ENCODE peak calls at places on chromosomes 5 and 9, in five cellular contexts. One of them, this sample, is unnamed.

GRCh38 chr9:109109962-109110325 is 9.8 kb downstream of the TMEM245 start:
- DNase-seq in SK-N-SH: no peak
- DNase-seq in HepG2: peak; percentile 60
- DNase-seq in H1: no peak
- DNase-seq in K562: no peak
- DNase-seq in this sample: no peak

GRCh38 chr5:94901071-94901979 is 282.9 kb downstream of the SLF1 start:
- DNase-seq in SK-N-SH: no peak
- DNase-seq in HepG2: no peak
- DNase-seq in H1: no peak
- DNase-seq in K562: no peak
- DNase-seq in this sample: peak; percentile 23

GRCh38 chr5:58114324-58114723 is 345.6 kb downstream of the PLK2 start:
- DNase-seq in SK-N-SH: no peak
- DNase-seq in HepG2: no peak
- DNase-seq in H1: no peak
- DNase-seq in K562: no peak
- DNase-seq in this sample: no peak

GRCh38 chr5:53151713-53152458 is 42.3 kb upstream of the MOCS2 start:
- DNase-seq in SK-N-SH: no peak
- DNase-seq in HepG2: no peak
- DNase-seq in H1: no peak
- DNase-seq in K562: no peak
- DNase-seq in this sample: no peak

GRCh38 chr5:139278540-139279274 is 14.8 kb upstream of the MATR3 start:
- DNase-seq in SK-N-SH: no peak
- DNase-seq in HepG2: no peak
- DNase-seq in H1: no peak
- DNase-seq in K562: no peak
- DNase-seq in this sample: no peak

GRCh38 chr5:123209163-123210013 is 120.3 kb downstream of the PRDM6 start:
- DNase-seq in SK-N-SH: no peak
- DNase-seq in HepG2: peak; percentile 3
- DNase-seq in H1: no peak
- DNase-seq in K562: peak; percentile 49
- DNase-seq in this sample: no peak

GRCh38 chr5:29994519-29994918 is 1199.0 kb upstream of the CDH6 start:
- DNase-seq in SK-N-SH: no peak
- DNase-seq in HepG2: no peak
- DNase-seq in H1: no peak
- DNase-seq in K562: no peak
- DNase-seq in this sample: no peak

GRCh38 chr5:91101777-91102379 is 281.2 kb downstream of the ARRDC3 start:
- DNase-seq in SK-N-SH: peak; percentile 71
- DNase-seq in HepG2: peak; percentile 64
- DNase-seq in H1: peak; percentile 64
- DNase-seq in K562: peak; percentile 63
- DNase-seq in this sample: peak; percentile 21

GRCh38 chr5:119274024-119274766 is 81.6 kb upstream of the TNFAIP8 start:
- DNase-seq in SK-N-SH: no peak
- DNase-seq in HepG2: peak; percentile 21
- DNase-seq in H1: no peak
- DNase-seq in K562: no peak
- DNase-seq in this sample: no peak

GRCh38 chr9:14346826-14347407 is 33.0 kb upstream of the NFIB start:
- DNase-seq in SK-N-SH: peak; percentile 20
- DNase-seq in HepG2: no peak
- DNase-seq in H1: peak; percentile 67
- DNase-seq in K562: no peak
- DNase-seq in this sample: no peak

GRCh38 chr9:87686520-87687090 is 39.3 kb upstream of the CTSL start:
- DNase-seq in SK-N-SH: no peak
- DNase-seq in HepG2: no peak
- DNase-seq in H1: no peak
- DNase-seq in K562: no peak
- DNase-seq in this sample: no peak

GRCh38 chr9:87498816-87499454 is 1.3 kb downstream of the DAPK1 start:
- DNase-seq in SK-N-SH: peak; percentile 49
- DNase-seq in HepG2: no peak
- DNase-seq in H1: no peak
- DNase-seq in K562: peak; percentile 23
- DNase-seq in this sample: no peak

GRCh38 chr9:69324549-69325401 is at the start of gene ENTREP1:
- DNase-seq in SK-N-SH: peak; percentile 73
- DNase-seq in HepG2: no peak
- DNase-seq in H1: peak; percentile 82
- DNase-seq in K562: no peak
- DNase-seq in this sample: no peak

GRCh38 chr5:95403996-95404395 is 12.8 kb downstream of the FAM81B start:
- DNase-seq in SK-N-SH: no peak
- DNase-seq in HepG2: no peak
- DNase-seq in H1: no peak
- DNase-seq in K562: no peak
- DNase-seq in this sample: no peak

DNA sequence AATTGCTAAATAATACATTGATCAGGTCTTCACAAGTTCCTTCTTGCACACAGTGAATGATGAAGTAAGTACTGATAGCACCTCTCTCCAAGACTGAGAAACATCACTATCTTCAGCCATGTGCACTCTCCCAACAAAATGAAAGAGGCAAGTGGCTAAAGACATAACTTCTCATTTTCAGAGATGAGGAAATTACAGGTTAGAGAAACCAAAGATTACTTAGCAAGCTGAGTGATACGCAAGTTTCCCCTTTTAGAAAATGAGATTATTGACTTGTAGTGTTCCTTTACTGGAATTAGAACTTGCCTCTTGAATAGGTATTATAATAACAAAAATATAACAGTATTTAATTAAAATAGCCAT is 21.6 kb downstream of the CEMIP2 start:
- DNase-seq in SK-N-SH: no peak
- DNase-seq in HepG2: no peak
- DNase-seq in H1: no peak
- DNase-seq in K562: no peak
- DNase-seq in this sample: no peak
- TF ChIP-seq RFX5 in SK-N-SH: no peak
- TF ChIP-seq RFX5 in HepG2: no peak
- TF ChIP-seq RFX5 in H1: no peak
- TF ChIP-seq RFX5 in K562: no peak
- TF ChIP-seq RFX5 in this sample: no peak

GRCh38 chr5:152625696-152626095 is 220.6 kb upstream of the NMUR2 start:
- DNase-seq in SK-N-SH: no peak
- DNase-seq in HepG2: no peak
- DNase-seq in H1: no peak
- DNase-seq in K562: no peak
- DNase-seq in this sample: no peak

GRCh38 chr5:152634596-152634995 is 229.5 kb upstream of the NMUR2 start:
- DNase-seq in SK-N-SH: no peak
- DNase-seq in HepG2: no peak
- DNase-seq in H1: no peak
- DNase-seq in K562: no peak
- DNase-seq in this sample: no peak

GRCh38 chr5:152632380-152632779 is 227.3 kb upstream of the NMUR2 start:
- DNase-seq in SK-N-SH: no peak
- DNase-seq in HepG2: no peak
- DNase-seq in H1: no peak
- DNase-seq in K562: no peak
- DNase-seq in this sample: no peak

GRCh38 chr5:152631217-152631616 is 226.1 kb upstream of the NMUR2 start:
- DNase-seq in SK-N-SH: no peak
- DNase-seq in HepG2: no peak
- DNase-seq in H1: no peak
- DNase-seq in K562: no peak
- DNase-seq in this sample: no peak
- TF ChIP-seq POLR2AphosphoS5 in SK-N-SH: no peak
- TF ChIP-seq POLR2AphosphoS5 in HepG2: no peak
- TF ChIP-seq POLR2AphosphoS5 in H1: no peak
- TF ChIP-seq POLR2AphosphoS5 in K562: no peak
- TF ChIP-seq POLR2AphosphoS5 in this sample: no peak

GRCh38 chr9:75754090-75754489 is 136.4 kb upstream of the PCSK5 start:
- DNase-seq in SK-N-SH: no peak
- DNase-seq in HepG2: no peak
- DNase-seq in H1: no peak
- DNase-seq in K562: no peak
- DNase-seq in this sample: no peak
- TF ChIP-seq RFX5 in SK-N-SH: no peak
- TF ChIP-seq RFX5 in HepG2: no peak
- TF ChIP-seq RFX5 in H1: no peak
- TF ChIP-seq RFX5 in K562: no peak
- TF ChIP-seq RFX5 in this sample: no peak

GRCh38 chr5:179732412-179732917 is at the start of gene MAML1:
- DNase-seq in SK-N-SH: peak; percentile 99
- DNase-seq in HepG2: peak; percentile 99
- DNase-seq in H1: peak; percentile 99
- DNase-seq in K562: peak; percentile 99
- DNase-seq in this sample: peak; percentile 98

GRCh38 chr5:179732918-179733763 is 519 bp downstream of the MAML1 start:
- DNase-seq in SK-N-SH: peak; percentile 83
- DNase-seq in HepG2: no peak
- DNase-seq in H1: peak; percentile 67
- DNase-seq in K562: peak; percentile 33
- DNase-seq in this sample: no peak

GRCh38 chr5:179734536-179735164 is 2.0 kb downstream of the MAML1 start:
- DNase-seq in SK-N-SH: no peak
- DNase-seq in HepG2: no peak
- DNase-seq in H1: no peak
- DNase-seq in K562: no peak
- DNase-seq in this sample: no peak

GRCh38 chr5:179731791-179732411 is 721 bp upstream of the MAML1 start:
- DNase-seq in SK-N-SH: no peak
- DNase-seq in HepG2: peak; percentile 59
- DNase-seq in H1: peak; percentile 57
- DNase-seq in K562: no peak
- DNase-seq in this sample: peak; percentile 43

DNA sequence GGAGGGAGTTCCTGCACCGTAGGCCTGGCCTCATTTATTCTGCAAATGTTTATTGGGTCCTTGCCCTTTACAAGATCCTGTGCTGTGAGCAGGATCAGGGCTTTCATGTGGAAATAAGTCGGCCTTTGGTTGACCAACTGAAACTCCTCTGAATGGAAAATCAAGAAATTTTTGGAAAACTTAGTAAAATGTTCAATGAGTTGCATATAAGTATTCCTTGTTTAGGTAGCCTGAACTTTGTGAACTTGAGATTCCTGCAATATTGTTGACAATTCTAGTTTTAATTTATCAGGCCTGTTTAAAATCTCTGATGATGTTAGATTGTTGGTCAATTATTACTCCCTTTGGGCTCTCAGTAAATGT is 1.1 kb downstream of the MAML1 start:
- DNase-seq in SK-N-SH: no peak
- DNase-seq in HepG2: no peak
- DNase-seq in H1: no peak
- DNase-seq in K562: no peak
- DNase-seq in this sample: no peak
- TF ChIP-seq POLR2AphosphoS5 in SK-N-SH: no peak
- TF ChIP-seq POLR2AphosphoS5 in HepG2: no peak
- TF ChIP-seq POLR2AphosphoS5 in H1: no peak
- TF ChIP-seq POLR2AphosphoS5 in K562: no peak
- TF ChIP-seq POLR2AphosphoS5 in this sample: no peak

GRCh38 chr9:123548749-123549545 is 192.9 kb downstream of the CRB2 start:
- DNase-seq in SK-N-SH: no peak
- DNase-seq in HepG2: no peak
- DNase-seq in H1: no peak
- DNase-seq in K562: peak; percentile 27
- DNase-seq in this sample: no peak
- TF ChIP-seq RFX5 in SK-N-SH: no peak
- TF ChIP-seq RFX5 in HepG2: no peak
- TF ChIP-seq RFX5 in H1: no peak
- TF ChIP-seq RFX5 in K562: no peak
- TF ChIP-seq RFX5 in this sample: no peak

This sample was measured in GM12878.